ENCODE peak calls at places on chromosomes 7 and 10, in ten cellular contexts. E is renal cortical epithelial cell; L is RPMI8226; U is NCI-H446; B is iPS DF 19.7; A is cardiac fibroblast; Q is HT-29; J is GM19239; P is CD8-positive, alpha-beta memory T cell; N is foreskin fibroblast. S is an unnamed sample.

GRCh38 chr10:14374745-14375445 is 44.2 kb upstream of the FRMD4A start:
- DNase-seq in E (peak), L (no peak), U (no peak), B (no peak), A (peak), Q (no peak), J (no peak), P (no peak), N (no peak), S (no peak)

GRCh38 chr7:149320313-149321124 is 58.5 kb downstream of the ZNF783 start:
- DNase-seq in E (no peak), L (no peak), U (no peak), B (no peak), A (no peak), Q (no peak), J (no peak), P (no peak), N (no peak), S (no peak)

GRCh38 chr7:14924398-14924797 is 21.8 kb upstream of the DGKB start:
- DNase-seq in E (no peak), L (peak), U (no peak), B (no peak), A (peak), Q (peak), J (no peak), P (no peak), N (peak), S (no peak)

GRCh38 chr10:65518379-65518778 is 1407.5 kb upstream of the LRRTM3 start:
- DNase-seq in E (peak), L (no peak), U (no peak), B (no peak), A (no peak), Q (no peak), J (no peak), P (no peak), N (no peak), S (no peak)

GRCh38 chr7:74417419-74417971 is 36.2 kb upstream of the GTF2IRD1 start:
- DNase-seq in E (peak), L (peak), U (no peak), B (no peak), A (peak), Q (peak), J (peak), P (peak), N (peak), S (peak)

GRCh38 chr7:112272921-112273561 is 66.5 kb downstream of the ZNF277 start:
- DNase-seq in E (peak), L (peak), U (no peak), B (no peak), A (peak), Q (no peak), J (no peak), P (no peak), N (peak), S (no peak)

GRCh38 chr7:154832557-154833138 is 170.3 kb downstream of the PAXIP1 start:
- DNase-seq in E (no peak), L (peak), U (no peak), B (no peak), A (no peak), Q (peak), J (no peak), P (no peak), N (no peak), S (no peak)

GRCh38 chr10:131088619-131089018 is 222.9 kb downstream of the TCERG1L start:
- DNase-seq in E (no peak), L (peak), U (no peak), B (no peak), A (no peak), Q (no peak), J (no peak), P (no peak), N (no peak), S (no peak)

GRCh38 chr7:42493436-42494198 is 256.6 kb upstream of the GLI3 start:
- DNase-seq in E (peak), L (peak), U (no peak), B (no peak), A (peak), Q (no peak), J (no peak), P (no peak), N (peak), S (peak)

GRCh38 chr10:132835848-132836233 is 49.9 kb upstream of the NKX6-2 start:
- DNase-seq in E (no peak), L (no peak), U (no peak), B (no peak), A (no peak), Q (no peak), J (no peak), P (no peak), N (no peak), S (no peak)

GRCh38 chr7:47408675-47409074 is 173.2 kb downstream of the TNS3 start:
- DNase-seq in E (no peak), L (no peak), U (no peak), B (no peak), A (no peak), Q (no peak), J (no peak), P (no peak), N (no peak), S (no peak)

GRCh38 chr7:84264341-84264740 is 69.8 kb upstream of the SEMA3A start:
- DNase-seq in E (no peak), L (no peak), U (no peak), B (no peak), A (no peak), Q (no peak), J (no peak), P (no peak), N (peak), S (no peak)

GRCh38 chr7:140678816-140679130 is 6.0 kb downstream of the ADCK2 start:
- DNase-seq in E (no peak), L (no peak), U (no peak), B (no peak), A (no peak), Q (no peak), J (no peak), P (no peak), N (no peak), S (no peak)

GRCh38 chr10:86451604-86451960 is 70.0 kb downstream of the WAPL start:
- DNase-seq in E (peak), L (no peak), U (no peak), B (no peak), A (no peak), Q (no peak), J (no peak), P (no peak), N (no peak), S (no peak)

GRCh38 chr10:69716711-69717560 is 84.8 kb upstream of the COL13A1 start:
- DNase-seq in E (no peak), L (peak), U (no peak), B (no peak), A (peak), Q (peak), J (peak), P (peak), N (peak), S (peak)

GRCh38 chr7:101983147-101983811 is 165.9 kb downstream of the CUX1 start:
- DNase-seq in E (no peak), L (no peak), U (no peak), B (no peak), A (no peak), Q (no peak), J (no peak), P (no peak), N (no peak), S (no peak)

GRCh38 chr7:107658467-107658866 is 2.2 kb upstream of the SLC26A4 start:
- DNase-seq in E (no peak), L (no peak), U (no peak), B (no peak), A (no peak), Q (no peak), J (no peak), P (no peak), N (peak), S (no peak)

GRCh38 chr10:49172204-49173132 is 15.7 kb downstream of the TMEM273 start:
- DNase-seq in E (no peak), L (no peak), U (no peak), B (no peak), A (no peak), Q (no peak), J (no peak), P (no peak), N (no peak), S (no peak)

GRCh38 chr10:93074137-93074596 is 474 bp downstream of the CYP26A1 start:
- DNase-seq in E (no peak), L (peak), U (no peak), B (no peak), A (no peak), Q (no peak), J (no peak), P (no peak), N (peak), S (no peak)